ENCODE peak calls at places on chromosome 17, in ten cellular contexts. V is Jurkat, Clone E6-1; X is activated CD8-positive, alpha-beta memory T cell treated with anti-CD3 and anti-CD28 coated beads for 4 hours; Q is thoracic aorta; P is effector CD4-positive, alpha-beta T cell; G is glutamatergic neuron; F is ACHN; T is hepatic stellate cell; D is fibroblast of pulmonary artery; A is NCI-H446. K is an unnamed sample.

GRCh38 chr17:7587831-7588230 is 2.1 kb downstream of the SOX15 start:
- DNase-seq in V (no peak), X (no peak), Q (no peak), P (no peak), G (no peak), F (no peak), T (no peak), D (no peak), A (no peak), K (no peak)

GRCh38 chr17:17800504-17801021 is 36.2 kb downstream of the SREBF1 start:
- DNase-seq in V (no peak), X (no peak), Q (no peak), P (no peak), G (no peak), F (no peak), T (no peak), D (no peak), A (no peak), K (no peak)

GRCh38 chr17:50865060-50865867 is 890 bp downstream of the TOB1 start:
- DNase-seq in V (peak), X (peak), Q (no peak), P (peak), G (peak), F (peak), T (no peak), D (peak), A (peak), K (peak)

GRCh38 chr17:38532451-38532850 is 73.3 kb downstream of the SRCIN1 start:
- DNase-seq in V (no peak), X (no peak), Q (no peak), P (no peak), G (no peak), F (no peak), T (no peak), D (no peak), A (no peak), K (no peak)

GRCh38 chr17:71114911-71115668 is 945.8 kb downstream of the KCNJ2 start:
- DNase-seq in V (no peak), X (no peak), Q (no peak), P (no peak), G (no peak), F (no peak), T (no peak), D (no peak), A (no peak), K (no peak)

GRCh38 chr17:77438241-77439204 is 297.8 kb downstream of the SEC14L1 start:
- DNase-seq in V (no peak), X (no peak), Q (no peak), P (no peak), G (no peak), F (no peak), T (no peak), D (no peak), A (no peak), K (no peak)

GRCh38 chr17:59487161-59487873 is 78.1 kb upstream of the DHX40 start:
- DNase-seq in V (no peak), X (no peak), Q (no peak), P (no peak), G (no peak), F (no peak), T (no peak), D (no peak), A (peak), K (peak)

GRCh38 chr17:42577140-42577531 is 393 bp downstream of the PSMC3IP start:
- DNase-seq in V (peak), X (no peak), Q (no peak), P (no peak), G (no peak), F (no peak), T (no peak), D (no peak), A (no peak), K (no peak)

GRCh38 chr17:66684716-66685115 is 150.2 kb upstream of the CACNG5 start:
- DNase-seq in V (no peak), X (no peak), Q (no peak), P (no peak), G (no peak), F (no peak), T (no peak), D (no peak), A (no peak), K (no peak)

GRCh38 chr17:76593338-76593737 is 7.7 kb upstream of the ST6GALNAC2 start:
- DNase-seq in V (no peak), X (no peak), Q (no peak), P (no peak), G (peak), F (no peak), T (no peak), D (peak), A (no peak), K (no peak)

GRCh38 chr17:40015005-40015997 is at the start of gene CSF3:
- DNase-seq in V (no peak), X (no peak), Q (no peak), P (no peak), G (no peak), F (no peak), T (no peak), D (peak), A (no peak), K (no peak)

GRCh38 chr17:7703584-7704574 is 1.1 kb upstream of the EFNB3 start:
- DNase-seq in V (peak), X (no peak), Q (no peak), P (no peak), G (peak), F (peak), T (no peak), D (peak), A (no peak), K (peak)

GRCh38 chr17:44273607-44274006 is 5.7 kb upstream of the SLC4A1 start:
- DNase-seq in V (no peak), X (no peak), Q (no peak), P (no peak), G (no peak), F (no peak), T (no peak), D (no peak), A (no peak), K (no peak)

GRCh38 chr17:82036634-82037112 is 824 bp downstream of the DCXR start:
- DNase-seq in V (no peak), X (no peak), Q (no peak), P (no peak), G (no peak), F (no peak), T (no peak), D (no peak), A (no peak), K (no peak)

K was measured in putamen.